ENCODE peak calls at places on chromosomes 16 and 17, in ten cellular contexts. V is omental fat pad; K is fibroblast of pulmonary artery; T is RWPE1; B is astrocyte of the spinal cord; L is activated naive CD4-positive, alpha-beta T cell; A is hypothalamus; X is stimulated activated CD4-positive, alpha-beta T cell treated with anti-CD3 and anti-CD28 coated beads, Interleukin-15, amount 100 ng/mL, for 48 hours; D is lower lobe of right lung; J is activated CD4-positive, alpha-beta T cell treated with anti-CD3 and anti-CD28 coated beads for 48 hours. S is an unnamed sample.

GRCh38 chr16:12811441-12812198 is 7.9 kb upstream of the CPPED1 start:
- DNase-seq in V (no peak), K (no peak), T (no peak), B (no peak), L (no peak), A (no peak), X (no peak), D (no peak), J (no peak), S (no peak)

GRCh38 chr17:61809816-61810392 is 53.4 kb downstream of the BRIP1 start:
- DNase-seq in V (no peak), K (peak; percentile 79), T (peak; percentile 12), B (peak; percentile 25), L (no peak), A (no peak), X (no peak), D (no peak), J (no peak), S (no peak)

GRCh38 chr17:48427598-48427997 is 2.4 kb downstream of the SKAP1 start:
- DNase-seq in V (no peak), K (no peak), T (no peak), B (no peak), L (peak; percentile 34), A (no peak), X (peak; percentile 60), D (no peak), J (peak; percentile 83), S (no peak)

GRCh38 chr17:8345052-8345690 is 5.5 kb downstream of the ODF4 start:
- DNase-seq in V (no peak), K (no peak), T (no peak), B (no peak), L (no peak), A (no peak), X (no peak), D (no peak), J (peak; percentile 21), S (no peak)

GRCh38 chr17:29929006-29929543 is 953 bp downstream of the SSH2 start:
- DNase-seq in V (no peak), K (peak; percentile 43), T (peak; percentile 30), B (peak; percentile 45), L (no peak), A (no peak), X (no peak), D (no peak), J (peak; percentile 50), S (no peak)

GRCh38 chr16:85825326-85825725 is 25.8 kb downstream of the COX4I1 start:
- DNase-seq in V (no peak), K (no peak), T (no peak), B (no peak), L (no peak), A (no peak), X (no peak), D (peak; percentile 28), J (no peak), S (no peak)

GRCh38 chr17:81651692-81652091 is 4.7 kb downstream of the PDE6G start:
- DNase-seq in V (no peak), K (peak; percentile 79), T (peak; percentile 83), B (peak; percentile 88), L (no peak), A (no peak), X (no peak), D (no peak), J (no peak), S (no peak)

GRCh38 chr17:17466511-17466910 is 10.3 kb upstream of the MED9 start:
- DNase-seq in V (no peak), K (no peak), T (no peak), B (no peak), L (no peak), A (no peak), X (no peak), D (no peak), J (no peak), S (no peak)

GRCh38 chr16:53626161-53626560 is 77.5 kb downstream of the RPGRIP1L start:
- DNase-seq in V (no peak), K (no peak), T (no peak), B (no peak), L (no peak), A (no peak), X (no peak), D (no peak), J (no peak), S (no peak)

GRCh38 chr16:78288915-78289314 is 189.5 kb downstream of the WWOX start:
- DNase-seq in V (no peak), K (no peak), T (no peak), B (no peak), L (no peak), A (peak; percentile 31), X (no peak), D (no peak), J (no peak), S (no peak)

GRCh38 chr17:45646288-45646988 is 137.7 kb upstream of the CRHR1 start:
- DNase-seq in V (no peak), K (no peak), T (no peak), B (no peak), L (no peak), A (no peak), X (no peak), D (no peak), J (no peak), S (no peak)

GRCh38 chr17:2954898-2955445 is 108.4 kb downstream of the OR1D5 start:
- DNase-seq in V (no peak), K (peak; percentile 98), T (peak; percentile 86), B (peak; percentile 91), L (no peak), A (no peak), X (no peak), D (no peak), J (no peak), S (no peak)

GRCh38 chr17:20191066-20191465 is 181.9 kb downstream of the SPECC1 start:
- DNase-seq in V (no peak), K (peak; percentile 61), T (peak; percentile 41), B (peak; percentile 91), L (no peak), A (no peak), X (no peak), D (no peak), J (no peak), S (no peak)

GRCh38 chr17:78329263-78330059 is 30.4 kb downstream of the SOCS3 start:
- DNase-seq in V (no peak), K (peak; percentile 54), T (no peak), B (peak; percentile 90), L (no peak), A (no peak), X (no peak), D (no peak), J (peak; percentile 31), S (no peak)

GRCh38 chr17:17172990-17173389 is 33.1 kb downstream of the PLD6 start:
- DNase-seq in V (no peak), K (no peak), T (no peak), B (no peak), L (no peak), A (no peak), X (no peak), D (no peak), J (no peak), S (no peak)

GRCh38 chr17:5418858-5419355 is 555 bp downstream of the NUP88 start:
- DNase-seq in V (no peak), K (peak; percentile 39), T (no peak), B (no peak), L (peak; percentile 46), A (no peak), X (peak; percentile 53), D (peak; percentile 48), J (peak; percentile 73), S (no peak)

GRCh38 chr17:10790491-10791401 is 13.2 kb downstream of the TMEM238L start:
- DNase-seq in V (no peak), K (no peak), T (peak; percentile 19), B (no peak), L (no peak), A (no peak), X (no peak), D (no peak), J (no peak), S (no peak)

GRCh38 chr17:81349397-81350319 is 45.6 kb upstream of the BAHCC1 start:
- DNase-seq in V (no peak), K (peak; percentile 31), T (peak; percentile 77), B (no peak), L (no peak), A (no peak), X (no peak), D (no peak), J (no peak), S (no peak)

GRCh38 chr17:19646788-19647696 is 1.5 kb upstream of the ALDH3A2 start:
- DNase-seq in V (no peak), K (peak; percentile 24), T (no peak), B (peak; percentile 18), L (no peak), A (no peak), X (no peak), D (no peak), J (peak; percentile 6), S (no peak)

GRCh38 chr16:87784812-87785211 is 19.0 kb upstream of the KLHDC4 start:
- DNase-seq in V (no peak), K (peak; percentile 42), T (no peak), B (no peak), L (no peak), A (no peak), X (no peak), D (no peak), J (no peak), S (no peak)

GRCh38 chr17:15502315-15503112 is 35.1 kb upstream of the CDRT4 start:
- DNase-seq in V (peak; percentile 78), K (peak; percentile 94), T (peak; percentile 70), B (peak; percentile 91), L (peak; percentile 47), A (peak; percentile 81), X (peak; percentile 68), D (peak; percentile 90), J (peak; percentile 89), S (peak; percentile 83)

GRCh38 chr16:89552329-89552728 is 8.2 kb upstream of the RPL13 start:
- DNase-seq in V (no peak), K (no peak), T (no peak), B (no peak), L (no peak), A (no peak), X (no peak), D (no peak), J (no peak), S (no peak)

GRCh38 chr17:57957120-57957850 is 2.1 kb upstream of the CUEDC1 start:
- DNase-seq in V (no peak), K (no peak), T (no peak), B (no peak), L (no peak), A (no peak), X (no peak), D (no peak), J (no peak), S (no peak)

GRCh38 chr17:57671546-57672204 is 73.4 kb downstream of the CCDC182 start:
- DNase-seq in V (peak; percentile 41), K (peak; percentile 78), T (peak; percentile 72), B (peak; percentile 80), L (peak; percentile 50), A (peak; percentile 78), X (peak; percentile 48), D (peak; percentile 76), J (peak; percentile 79), S (peak; percentile 75)

GRCh38 chr17:76905836-76906235 is 37.6 kb downstream of the MGAT5B start:
- DNase-seq in V (no peak), K (no peak), T (no peak), B (no peak), L (no peak), A (no peak), X (no peak), D (no peak), J (no peak), S (no peak)

GRCh38 chr16:46972429-46972970 is 974 bp downstream of the DNAJA2 start:
- DNase-seq in V (no peak), K (no peak), T (peak; percentile 59), B (peak; percentile 25), L (no peak), A (no peak), X (no peak), D (no peak), J (no peak), S (no peak)

GRCh38 chr17:6084226-6085161 is 14.3 kb downstream of the WSCD1 start:
- DNase-seq in V (no peak), K (no peak), T (no peak), B (peak; percentile 44), L (no peak), A (peak; percentile 94), X (no peak), D (no peak), J (no peak), S (no peak)

GRCh38 chr17:75764711-75765421 is at the start of gene GALK1:
- DNase-seq in V (peak; percentile 67), K (peak; percentile 67), T (peak; percentile 73), B (peak; percentile 53), L (peak; percentile 70), A (peak; percentile 54), X (peak; percentile 53), D (peak; percentile 88), J (peak; percentile 81), S (no peak)